ENCODE peak calls at places on chromosome 18, in five cellular contexts. X is uterus; H is prostate gland; W is right atrium auricular region; N is CD4-positive, alpha-beta T cell. A is an unnamed sample.

GRCh38 chr18:32243358-32243757 is 53.5 kb downstream of the MEP1B start:
- DNase-seq in X (no peak), H (no peak), W (no peak), N (no peak), A (no peak)

GRCh38 chr18:37383036-37383788 is 182.4 kb downstream of the CELF4 start:
- DNase-seq in X (no peak), H (no peak), W (no peak), N (no peak), A (no peak)

GRCh38 chr18:61820842-61821241 is 72.0 kb downstream of the RNF152 start:
- DNase-seq in X (no peak), H (no peak), W (no peak), N (no peak), A (no peak)

GRCh38 chr18:54169710-54170403 is 54.6 kb downstream of the MBD2 start:
- DNase-seq in X (no peak), H (no peak), W (no peak), N (no peak), A (no peak)

GRCh38 chr18:73283788-73284187 is 416.0 kb upstream of the NETO1 start:
- DNase-seq in X (no peak), H (no peak), W (no peak), N (no peak), A (no peak)

GRCh38 chr18:51185075-51185474 is 12.4 kb downstream of the MEX3C start:
- DNase-seq in X (no peak), H (no peak), W (no peak), N (no peak), A (no peak)

GRCh38 chr18:24659837-24660720 is 199.6 kb downstream of the HRH4 start:
- DNase-seq in X (peak), H (no peak), W (peak), N (peak), A (no peak)

GRCh38 chr18:39624934-39625333 is 2059.3 kb upstream of the CELF4 start:
- DNase-seq in X (no peak), H (no peak), W (no peak), N (no peak), A (no peak)

GRCh38 chr18:7177131-7177744 is 53.7 kb upstream of the LRRC30 start:
- DNase-seq in X (peak), H (peak), W (peak), N (no peak), A (no peak)

GRCh38 chr18:64720781-64721464 is 572.0 kb upstream of the LINC00305 start:
- DNase-seq in X (no peak), H (no peak), W (no peak), N (no peak), A (no peak)

GRCh38 chr18:3689091-3689490 is 239.1 kb downstream of the TGIF1 start:
- DNase-seq in X (no peak), H (no peak), W (no peak), N (no peak), A (no peak)

GRCh38 chr18:59769105-59769865 is 72.1 kb upstream of the CCBE1 start:
- DNase-seq in X (no peak), H (no peak), W (no peak), N (no peak), A (no peak)

GRCh38 chr18:12336887-12337286 is 28.8 kb downstream of the TUBB6 start:
- DNase-seq in X (no peak), H (no peak), W (no peak), N (no peak), A (no peak)

GRCh38 chr18:62672600-62672999 is 42.7 kb upstream of the PHLPP1 start:
- DNase-seq in X (no peak), H (no peak), W (no peak), N (no peak), A (no peak)